ENCODE peak calls at places on chromosomes 6 and 20, in eight cellular contexts. I, Y, W, B, L, M, A and S are unnamed samples.

GRCh38 chr20:50611128-50611810 is 80.1 kb downstream of the RIPOR3 start:
- DNase-seq in I (no peak), Y (no peak), W (no peak), B (no peak), L (no peak), M (no peak), A (no peak), S (no peak)

GRCh38 chr6:50850223-50850751 is 31.6 kb downstream of the TFAP2B start:
- DNase-seq in I (no peak), Y (no peak), W (no peak), B (peak), L (no peak), M (no peak), A (peak), S (no peak)

GRCh38 chr6:161366301-161366953 is 92.6 kb upstream of the AGPAT4 start:
- DNase-seq in I (no peak), Y (no peak), W (no peak), B (no peak), L (no peak), M (no peak), A (no peak), S (no peak)

GRCh38 chr6:21604081-21604480 is 10.5 kb downstream of the SOX4 start:
- DNase-seq in I (no peak), Y (no peak), W (no peak), B (no peak), L (no peak), M (no peak), A (no peak), S (no peak)

GRCh38 chr6:71446084-71446869 is 157.7 kb downstream of the OGFRL1 start:
- DNase-seq in I (no peak), Y (no peak), W (no peak), B (no peak), L (no peak), M (no peak), A (no peak), S (no peak)

GRCh38 chr20:4509825-4510522 is 211.7 kb upstream of the PRND start:
- DNase-seq in I (no peak), Y (no peak), W (no peak), B (peak), L (peak), M (no peak), A (no peak), S (no peak)

GRCh38 chr6:45727824-45728449 is 287.7 kb downstream of the CLIC5 start:
- DNase-seq in I (no peak), Y (no peak), W (no peak), B (no peak), L (no peak), M (no peak), A (no peak), S (no peak)

GRCh38 chr6:37019065-37019450 is 13.6 kb downstream of the FGD2 start:
- DNase-seq in I (no peak), Y (no peak), W (no peak), B (peak), L (no peak), M (no peak), A (no peak), S (no peak)

GRCh38 chr6:144150673-144151009 is 324 bp downstream of the STX11 start:
- DNase-seq in I (no peak), Y (peak), W (peak), B (no peak), L (peak), M (peak), A (peak), S (no peak)

GRCh38 chr20:584375-585301 is 25.5 kb downstream of the TCF15 start:
- DNase-seq in I (no peak), Y (no peak), W (no peak), B (peak), L (no peak), M (peak), A (peak), S (peak)

GRCh38 chr20:49951160-49951559 is 15.0 kb downstream of the RNF114 start:
- DNase-seq in I (no peak), Y (no peak), W (no peak), B (peak), L (peak), M (no peak), A (no peak), S (no peak)

GRCh38 chr6:47256361-47256760 is 53.3 kb downstream of the TNFRSF21 start:
- DNase-seq in I (no peak), Y (no peak), W (no peak), B (no peak), L (no peak), M (no peak), A (no peak), S (no peak)

GRCh38 chr6:112833546-112834215 is 486.6 kb downstream of the RFPL4B start:
- DNase-seq in I (no peak), Y (no peak), W (no peak), B (peak), L (peak), M (no peak), A (no peak), S (no peak)

GRCh38 chr6:90028080-90028778 is 134.0 kb downstream of the GJA10 start:
- DNase-seq in I (no peak), Y (no peak), W (no peak), B (no peak), L (no peak), M (no peak), A (no peak), S (no peak)

GRCh38 chr6:38420207-38420606 is 219.5 kb downstream of the BTBD9 start:
- DNase-seq in I (no peak), Y (no peak), W (no peak), B (peak), L (no peak), M (no peak), A (no peak), S (no peak)

GRCh38 chr6:2523061-2523460 is 227.7 kb downstream of the MYLK4 start:
- DNase-seq in I (no peak), Y (no peak), W (no peak), B (peak), L (no peak), M (no peak), A (no peak), S (no peak)

GRCh38 chr6:1235825-1236224 is 76.1 kb upstream of the FOXQ1 start:
- DNase-seq in I (no peak), Y (no peak), W (no peak), B (no peak), L (no peak), M (no peak), A (no peak), S (no peak)

GRCh38 chr6:112899541-112899940 is 552.4 kb downstream of the RFPL4B start:
- DNase-seq in I (no peak), Y (no peak), W (no peak), B (no peak), L (no peak), M (no peak), A (no peak), S (no peak)

GRCh38 chr6:107244082-107244741 is 128.9 kb upstream of the BEND3 start:
- DNase-seq in I (no peak), Y (no peak), W (no peak), B (peak), L (no peak), M (no peak), A (no peak), S (no peak)

GRCh38 chr20:46027245-46027853 is 1.7 kb upstream of the SLC12A5 start:
- DNase-seq in I (no peak), Y (no peak), W (peak), B (peak), L (peak), M (no peak), A (peak), S (no peak)

GRCh38 chr6:26157150-26157837 is 70.1 kb downstream of the HFE start:
- DNase-seq in I (no peak), Y (peak), W (no peak), B (peak), L (no peak), M (no peak), A (peak), S (no peak)

GRCh38 chr6:136158398-136158797 is 91.7 kb downstream of the MTFR2 start:
- DNase-seq in I (peak), Y (no peak), W (no peak), B (no peak), L (peak), M (no peak), A (peak), S (no peak)

GRCh38 chr6:162448294-162448693 is 279.3 kb downstream of the PRKN start:
- DNase-seq in I (no peak), Y (no peak), W (no peak), B (no peak), L (no peak), M (no peak), A (peak), S (no peak)

GRCh38 chr6:44735631-44735963 is 348.1 kb downstream of the CDC5L start:
- DNase-seq in I (no peak), Y (no peak), W (peak), B (peak), L (peak), M (no peak), A (no peak), S (no peak)

DNA sequence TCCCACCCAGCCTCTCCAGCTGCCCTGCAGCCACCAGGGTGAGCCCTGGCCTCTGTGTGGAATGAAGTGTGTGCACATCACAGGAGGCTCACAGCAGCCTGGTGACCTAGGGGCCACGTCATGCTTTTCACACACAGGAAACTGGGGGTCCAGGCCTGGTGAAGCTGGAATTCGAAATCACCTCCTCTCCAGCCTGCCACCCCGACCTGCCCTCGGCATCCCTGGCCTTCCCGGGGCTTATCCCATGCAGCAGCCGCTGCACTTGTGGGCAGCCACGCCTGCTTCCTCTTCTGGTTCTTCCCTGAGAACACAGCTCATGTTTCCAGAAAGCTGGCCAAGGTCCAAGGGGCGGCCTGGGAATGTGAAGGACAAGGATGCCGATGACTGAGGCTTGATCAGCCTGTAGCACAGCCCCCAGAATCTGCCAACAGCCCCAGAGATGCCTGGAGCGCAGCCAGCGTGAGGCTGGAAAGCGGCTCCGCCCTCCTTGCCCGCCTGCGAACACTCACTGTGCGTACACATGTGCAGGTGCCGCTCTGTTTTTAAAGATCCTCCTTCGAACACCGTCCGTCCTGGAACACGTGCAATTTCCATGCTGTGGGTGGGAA is 4.2 kb upstream of the NTSR1 start:
- DNase-seq in I (peak), Y (peak), W (no peak), B (peak), L (peak), M (peak), A (peak), S (peak)
- TF ChIP-seq CTCF in I (no peak), Y (no peak), W (no peak), B (no peak), L (no peak), M (no peak), A (no peak), S (no peak)

GRCh38 chr6:95819939-95820338 is 195.8 kb upstream of the FUT9 start:
- DNase-seq in I (no peak), Y (no peak), W (no peak), B (no peak), L (no peak), M (no peak), A (no peak), S (no peak)
- TF ChIP-seq CTCF in I (no peak), Y (no peak), W (no peak), B (peak), L (no peak), M (peak), A (no peak), S (no peak)

GRCh38 chr6:167898673-167899311 is 72.1 kb downstream of the AFDN start:
- DNase-seq in I (no peak), Y (no peak), W (peak), B (peak), L (peak), M (no peak), A (peak), S (no peak)
- TF ChIP-seq CTCF in I (peak), Y (peak), W (peak), B (peak), L (peak), M (peak), A (peak), S (peak)

GRCh38 chr6:132734694-132735236 is 20.9 kb upstream of the VNN1 start:
- DNase-seq in I (no peak), Y (no peak), W (no peak), B (peak), L (no peak), M (peak), A (peak), S (no peak)
- TF ChIP-seq CTCF in I (no peak), Y (no peak), W (no peak), B (peak), L (peak), M (peak), A (peak), S (no peak)

DNA sequence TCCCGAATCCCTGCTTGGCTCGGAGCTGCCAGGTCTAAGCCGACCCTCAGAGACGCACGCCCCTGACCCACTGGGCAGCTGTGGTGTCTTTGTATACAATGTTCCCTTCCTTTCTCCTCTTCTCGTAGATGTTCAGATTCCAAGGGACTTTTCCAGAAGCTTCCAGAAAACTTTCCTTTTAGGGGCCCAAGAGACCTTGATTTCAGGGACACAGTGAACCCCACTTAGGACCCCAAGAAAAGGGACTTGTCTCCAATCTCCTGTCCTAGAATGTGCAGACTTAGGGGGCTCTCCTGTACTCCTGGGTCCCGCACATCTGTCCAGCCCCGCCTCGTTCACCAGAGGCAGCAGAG is 103.5 kb downstream of the EDN3 start:
- DNase-seq in I (no peak), Y (no peak), W (peak), B (no peak), L (no peak), M (no peak), A (peak), S (no peak)
- TF ChIP-seq CTCF in I (no peak), Y (no peak), W (no peak), B (no peak), L (no peak), M (peak), A (no peak), S (peak)

DNA sequence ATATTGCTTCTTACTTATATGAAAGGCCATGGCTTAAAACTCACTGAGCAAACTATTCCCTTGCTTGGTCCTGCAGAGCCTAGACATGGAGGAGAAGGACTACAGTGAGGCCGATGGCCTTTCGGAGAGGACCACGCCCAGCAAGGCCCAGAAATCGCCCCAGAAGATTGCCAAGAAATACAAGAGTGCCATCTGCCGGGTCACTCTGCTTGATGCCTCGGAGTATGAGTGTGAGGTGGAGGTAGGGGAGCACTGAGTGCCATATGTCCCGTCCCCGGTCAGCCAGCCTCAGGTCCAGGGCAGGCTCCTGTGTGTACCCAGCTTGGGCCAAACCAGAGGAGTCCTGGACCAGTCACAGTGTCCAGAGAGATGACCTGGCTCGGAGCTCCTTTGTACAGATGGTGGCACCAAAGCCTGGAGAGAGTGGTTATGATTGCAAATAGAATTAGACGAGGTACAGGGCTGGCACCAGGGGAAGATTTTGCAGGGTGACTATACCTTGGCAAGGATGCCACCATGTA is 21.0 kb downstream of the EPB41L1 start:
- DNase-seq in I (no peak), Y (peak), W (no peak), B (no peak), L (no peak), M (no peak), A (no peak), S (no peak)
- TF ChIP-seq CTCF in I (no peak), Y (no peak), W (no peak), B (no peak), L (no peak), M (no peak), A (no peak), S (no peak)